ENCODE peak calls at places on chromosomes 6 and 20, in five cellular contexts. E is left ventricle myocardium inferior, L is upper lobe of right lung, F is AG04450, R is kidney epithelial cell. P is an unnamed sample.

GRCh38 chr6:44487002-44487401 is 99.5 kb downstream of the CDC5L start:
- DNase-seq in E (no peak), L (no peak), F (no peak), R (no peak), P (no peak)

GRCh38 chr6:8110725-8111124 is 8.4 kb upstream of the EEF1E1 start:
- DNase-seq in E (no peak), L (no peak), F (no peak), R (no peak), P (no peak)

GRCh38 chr6:42158631-42159030 is 14.5 kb upstream of the GUCA1A start:
- DNase-seq in E (no peak), L (no peak), F (no peak), R (no peak), P (no peak)

GRCh38 chr20:50844430-50845100 is 49.7 kb downstream of the BCAS4 start:
- DNase-seq in E (no peak), L (no peak), F (peak; percentile 49), R (peak; percentile 88), P (peak; percentile 31)

GRCh38 chr20:52060794-52061714 is 130.5 kb downstream of the ZFP64 start:
- DNase-seq in E (no peak), L (no peak), F (no peak), R (no peak), P (no peak)

GRCh38 chr6:85754894-85755293 is 112.2 kb upstream of the SYNCRIP start:
- DNase-seq in E (no peak), L (no peak), F (no peak), R (no peak), P (no peak)

GRCh38 chr6:106799008-106799952 is 169.9 kb downstream of the QRSL1 start:
- DNase-seq in E (no peak), L (no peak), F (peak; percentile 1), R (peak; percentile 85), P (no peak)

GRCh38 chr20:59673998-59674445 is 69.7 kb downstream of the PHACTR3 start:
- DNase-seq in E (no peak), L (no peak), F (no peak), R (no peak), P (no peak)

GRCh38 chr6:129638055-129639019 is 71.6 kb downstream of the ARHGAP18 start:
- DNase-seq in E (no peak), L (no peak), F (peak; percentile 55), R (no peak), P (peak; percentile 75)

GRCh38 chr6:33915134-33915533 is 111.3 kb upstream of the MLN start:
- DNase-seq in E (peak; percentile 32), L (no peak), F (no peak), R (no peak), P (no peak)

GRCh38 chr6:167762259-167762962 is 64.3 kb upstream of the AFDN start:
- DNase-seq in E (no peak), L (no peak), F (no peak), R (no peak), P (no peak)

GRCh38 chr6:45310118-45310788 is 17.9 kb upstream of the RUNX2 start:
- DNase-seq in E (no peak), L (no peak), F (no peak), R (no peak), P (no peak)

GRCh38 chr20:25325997-25326396 is 64.6 kb downstream of the ABHD12 start:
- DNase-seq in E (no peak), L (no peak), F (no peak), R (no peak), P (no peak)

GRCh38 chr6:33671381-33672072 is 40.0 kb downstream of the UQCC2 start:
- DNase-seq in E (no peak), L (no peak), F (no peak), R (no peak), P (no peak)

GRCh38 chr6:7734707-7735383 is 8.9 kb downstream of the BMP6 start:
- DNase-seq in E (no peak), L (no peak), F (no peak), R (no peak), P (no peak)

GRCh38 chr6:5084192-5084786 is 852 bp upstream of the PPP1R3G start:
- DNase-seq in E (peak; percentile 75), L (no peak), F (no peak), R (no peak), P (no peak)

P was measured in brain pericyte.